ENCODE peak calls at places on chromosomes 5 and 9, in nine cellular contexts. Y is ovary; O is SK-N-MC; G is A549; K is endodermal cell; V is uterus; M is CD8-positive, alpha-beta T cell; N is HL-60; D is effector memory CD4-positive, alpha-beta T cell. S is an unnamed sample.

GRCh38 chr9:36930941-36931340 is 103.1 kb downstream of the PAX5 start:
- DNase-seq in Y (no peak), O (no peak), G (no peak), K (no peak), V (no peak), M (no peak), N (no peak), D (no peak), S (peak)

GRCh38 chr5:26543987-26544386 is 494.4 kb downstream of the CDH9 start:
- DNase-seq in Y (no peak), O (no peak), G (no peak), K (no peak), V (no peak), M (no peak), N (no peak), D (no peak), S (no peak)

GRCh38 chr9:27090231-27090630 is 18.8 kb upstream of the TEK start:
- DNase-seq in Y (no peak), O (no peak), G (no peak), K (no peak), V (no peak), M (no peak), N (no peak), D (no peak), S (no peak)

GRCh38 chr9:133995012-133995896 is 3.1 kb upstream of the VAV2 start:
- DNase-seq in Y (no peak), O (no peak), G (peak), K (no peak), V (no peak), M (no peak), N (no peak), D (no peak), S (no peak)

GRCh38 chr5:69024241-69024651 is 69.6 kb upstream of the SLC30A5 start:
- DNase-seq in Y (no peak), O (no peak), G (peak), K (peak), V (no peak), M (no peak), N (peak), D (no peak), S (no peak)

GRCh38 chr5:104573979-104574709 is 1011.6 kb upstream of the NUDT12 start:
- DNase-seq in Y (no peak), O (peak), G (no peak), K (no peak), V (no peak), M (no peak), N (no peak), D (no peak), S (no peak)

GRCh38 chr9:21835111-21835510 is 32.7 kb downstream of the MTAP start:
- DNase-seq in Y (no peak), O (no peak), G (no peak), K (no peak), V (no peak), M (no peak), N (no peak), D (no peak), S (no peak)

GRCh38 chr5:138912093-138912492 is 37.0 kb upstream of the LRRTM2 start:
- DNase-seq in Y (no peak), O (no peak), G (no peak), K (no peak), V (no peak), M (no peak), N (no peak), D (no peak), S (no peak)

GRCh38 chr5:95809414-95809960 is 13.0 kb downstream of the GLRX start:
- DNase-seq in Y (peak), O (no peak), G (no peak), K (peak), V (no peak), M (no peak), N (no peak), D (no peak), S (no peak)

GRCh38 chr9:110255417-110256141 is 728 bp downstream of the TXN start:
- DNase-seq in Y (peak), O (no peak), G (peak), K (peak), V (peak), M (no peak), N (peak), D (peak), S (peak)

GRCh38 chr5:36222620-36223019 is 19.1 kb downstream of the NADK2 start:
- DNase-seq in Y (no peak), O (no peak), G (no peak), K (no peak), V (no peak), M (no peak), N (no peak), D (no peak), S (no peak)

GRCh38 chr9:12667892-12668291 is 25.3 kb upstream of the TYRP1 start:
- DNase-seq in Y (no peak), O (no peak), G (no peak), K (no peak), V (no peak), M (no peak), N (no peak), D (no peak), S (no peak)

DNA sequence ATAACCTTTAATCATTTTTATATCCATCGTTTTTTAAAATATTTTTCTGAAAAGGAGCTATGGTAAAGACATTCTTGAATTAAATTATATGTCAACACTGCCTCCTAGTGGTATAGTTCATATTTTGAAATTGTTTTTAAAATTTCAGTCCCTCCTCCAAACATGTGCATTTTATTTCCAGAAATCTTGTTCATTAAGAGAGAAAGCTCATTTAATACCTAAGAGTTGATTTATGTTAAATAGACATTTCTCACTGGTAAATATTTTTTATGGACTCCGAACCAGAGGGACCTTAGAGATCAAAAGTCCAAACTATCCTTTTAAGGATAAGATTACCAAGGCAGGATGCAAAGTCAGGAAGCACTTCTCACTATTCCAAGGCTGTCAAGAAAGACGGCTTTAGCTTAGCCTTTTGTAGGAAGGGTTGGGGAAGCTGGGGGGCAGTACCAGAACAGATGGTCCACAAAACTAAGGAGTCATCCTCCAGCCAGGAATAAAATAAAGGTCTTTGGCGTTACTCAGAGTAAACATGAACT is 21.6 kb downstream of the BHMT start:
- DNase-seq in Y (no peak), O (peak), G (peak), K (no peak), V (no peak), M (no peak), N (no peak), D (no peak), S (no peak)
- H3K4me3 ChIP-seq in Y (peak), O (peak), G (peak), K (peak), V (peak), M (peak), N (no peak), D (peak), S (peak)

GRCh38 chr5:149036168-149036567 is 26.7 kb downstream of the SH3TC2 start:
- DNase-seq in Y (no peak), O (no peak), G (no peak), K (no peak), V (no peak), M (no peak), N (peak), D (no peak), S (no peak)
- H3K27ac ChIP-seq in Y (no peak), O (no peak), G (no peak), K (no peak), V (no peak), M (no peak), N (no peak), D (no peak), S (no peak)

GRCh38 chr9:76654575-76654974 is 109.7 kb upstream of the PCA3 start:
- DNase-seq in Y (no peak), O (no peak), G (no peak), K (no peak), V (no peak), M (no peak), N (no peak), D (no peak), S (no peak)
- H3K4me3 ChIP-seq in Y (no peak), O (no peak), G (no peak), K (no peak), V (no peak), M (no peak), N (no peak), D (no peak), S (no peak)

DNA sequence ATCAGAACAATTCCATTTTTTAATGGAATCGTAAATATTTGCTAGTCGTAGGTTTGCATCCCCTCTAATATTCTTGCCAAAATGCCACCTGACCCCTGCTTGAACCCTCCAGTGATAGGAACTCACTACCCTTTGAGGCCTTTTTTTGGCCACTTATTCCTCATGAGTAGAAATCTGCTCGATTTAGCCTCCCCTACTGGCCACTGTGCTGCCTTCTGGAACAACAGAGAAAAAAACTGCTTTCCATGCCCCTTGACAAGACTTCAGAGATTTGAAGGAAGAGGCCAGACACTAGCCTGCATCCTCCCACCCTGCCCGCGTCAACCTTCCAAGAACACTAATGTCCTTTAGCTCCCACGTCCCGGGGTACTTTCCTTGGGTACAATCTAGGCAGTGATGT is 4.1 kb downstream of the CCDC69 start:
- DNase-seq in Y (no peak), O (no peak), G (no peak), K (peak), V (no peak), M (no peak), N (no peak), D (no peak), S (no peak)
- H3K27ac ChIP-seq in Y (no peak), O (no peak), G (no peak), K (no peak), V (peak), M (no peak), N (no peak), D (peak), S (no peak)

GRCh38 chr9:20559236-20559896 is 62.9 kb downstream of the MLLT3 start:
- DNase-seq in Y (no peak), O (no peak), G (no peak), K (no peak), V (no peak), M (no peak), N (no peak), D (no peak), S (no peak)

GRCh38 chr9:20561542-20561941 is 60.8 kb downstream of the MLLT3 start:
- DNase-seq in Y (no peak), O (no peak), G (no peak), K (no peak), V (no peak), M (no peak), N (no peak), D (no peak), S (no peak)

GRCh38 chr9:20557286-20557685 is 65.0 kb downstream of the MLLT3 start:
- DNase-seq in Y (no peak), O (no peak), G (no peak), K (no peak), V (no peak), M (no peak), N (no peak), D (no peak), S (no peak)

GRCh38 chr9:20557890-20558608 is 64.2 kb downstream of the MLLT3 start:
- DNase-seq in Y (no peak), O (no peak), G (no peak), K (no peak), V (no peak), M (no peak), N (no peak), D (no peak), S (no peak)

DNA sequence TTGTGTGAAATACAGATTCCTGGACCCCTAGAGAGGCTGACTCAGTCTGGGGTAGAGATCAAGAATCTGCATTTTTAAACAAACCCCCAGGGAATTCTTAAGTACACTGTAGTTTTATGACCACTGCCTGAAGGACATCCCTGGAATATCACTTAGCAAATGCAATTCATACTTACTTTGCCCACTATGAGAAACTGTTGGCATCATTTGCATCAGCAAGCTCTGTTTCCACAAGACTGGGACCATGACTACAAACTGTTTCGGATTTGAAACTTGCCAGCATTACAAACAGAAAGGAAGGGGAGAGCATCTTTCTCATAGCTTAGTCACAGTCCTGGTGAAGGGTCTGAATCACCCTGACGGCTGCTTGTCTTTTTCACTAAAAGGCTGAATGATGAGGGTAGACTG is 63.7 kb downstream of the MLLT3 start:
- DNase-seq in Y (no peak), O (peak), G (peak), K (no peak), V (no peak), M (no peak), N (no peak), D (no peak), S (no peak)
- H3K4me3 ChIP-seq in Y (no peak), O (no peak), G (no peak), K (no peak), V (no peak), M (no peak), N (no peak), D (no peak), S (no peak)

GRCh38 chr5:21792736-21793135 is 1060.4 kb downstream of the CDH12 start:
- DNase-seq in Y (no peak), O (no peak), G (no peak), K (no peak), V (no peak), M (no peak), N (no peak), D (no peak), S (no peak)

GRCh38 chr5:21791304-21791703 is 1061.8 kb downstream of the CDH12 start:
- DNase-seq in Y (no peak), O (no peak), G (no peak), K (no peak), V (no peak), M (no peak), N (no peak), D (no peak), S (no peak)
- H3K27ac ChIP-seq in Y (no peak), O (no peak), G (no peak), K (no peak), V (no peak), M (no peak), N (no peak), D (no peak), S (no peak)

GRCh38 chr9:94169978-94170377 is 85.7 kb downstream of the PTPDC1 start:
- DNase-seq in Y (no peak), O (no peak), G (no peak), K (no peak), V (no peak), M (no peak), N (no peak), D (no peak), S (no peak)
- H3K4me3 ChIP-seq in Y (no peak), O (peak), G (peak), K (peak), V (no peak), M (no peak), N (no peak), D (no peak), S (peak)

DNA sequence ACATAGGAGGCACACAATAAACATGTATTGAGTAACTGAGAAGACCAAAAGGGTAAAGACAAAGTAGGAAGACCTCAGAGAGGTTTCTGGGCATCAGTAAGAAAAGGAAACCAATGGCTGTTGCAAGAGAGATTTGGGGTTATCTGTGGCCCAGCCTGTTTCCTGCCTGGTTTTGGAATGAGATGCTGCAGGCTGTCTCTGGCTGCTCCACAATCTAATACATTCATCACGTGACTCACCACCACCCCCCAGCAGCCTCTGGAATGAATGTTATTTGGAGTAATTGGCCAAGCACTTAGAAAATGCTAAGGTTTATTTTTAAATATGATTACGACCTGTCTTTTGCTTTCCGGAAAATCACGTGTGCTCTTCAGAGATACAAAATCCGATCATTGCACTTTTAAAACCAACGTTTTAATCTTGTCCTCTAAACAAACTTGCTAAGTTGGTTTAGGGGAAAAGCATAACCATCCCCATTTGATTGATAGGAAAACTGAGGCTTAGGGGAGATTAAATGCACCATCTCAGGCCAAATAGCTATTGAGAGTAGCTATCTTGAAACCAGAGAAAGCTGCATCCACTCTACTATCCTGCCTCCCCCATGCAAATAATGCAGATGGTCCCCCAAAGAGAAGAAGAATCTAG is 151.9 kb upstream of the ADRA1B start:
- DNase-seq in Y (peak), O (no peak), G (no peak), K (no peak), V (peak), M (no peak), N (peak), D (no peak), S (no peak)
- H3K27ac ChIP-seq in Y (no peak), O (no peak), G (peak), K (no peak), V (peak), M (no peak), N (no peak), D (no peak), S (no peak)

S was measured in coronary artery.